ENCODE peak calls at places on chromosome 20, in seven cellular contexts. B is NCI-H2081; W is mucosa of descending colon; V is naive thymus-derived CD4-positive, alpha-beta T cell; X is heart left ventricle; F is NCI-H1417; D is fibroblast of pulmonary artery. A is an unnamed sample.

GRCh38 chr20:4375881-4376280 is 345.8 kb upstream of the PRND start:
- DNase-seq in B (no peak), F (no peak), W (no peak), D (peak), X (no peak), V (no peak), A (no peak)

GRCh38 chr20:58623579-58624473 is 27.3 kb upstream of the STX16 start:
- DNase-seq in W (no peak), V (no peak), X (peak), D (peak), B (no peak), F (peak), A (peak)

GRCh38 chr20:6764619-6765018 is 2.9 kb upstream of the BMP2 start:
- DNase-seq in B (no peak), X (no peak), V (no peak), F (no peak), D (no peak), W (no peak), A (no peak)

GRCh38 chr20:44945261-44945660 is 14.9 kb downstream of the TOMM34 start:
- DNase-seq in V (no peak), B (no peak), F (no peak), W (no peak), D (no peak), X (no peak), A (no peak)

GRCh38 chr20:24027229-24027628 is 38.6 kb upstream of the GGTLC1 start:
- DNase-seq in F (no peak), W (peak), B (no peak), X (peak), D (peak), V (peak), A (peak)

GRCh38 chr20:11117808-11118528 is 444.2 kb upstream of the JAG1 start:
- DNase-seq in D (peak), V (no peak), W (no peak), F (no peak), B (no peak), X (no peak), A (no peak)

GRCh38 chr20:11261533-11262000 is 587.8 kb upstream of the JAG1 start:
- DNase-seq in B (no peak), F (no peak), V (no peak), W (no peak), D (peak), X (no peak), A (no peak)

GRCh38 chr20:50282592-50283241 is 92.1 kb downstream of the CEBPB start:
- DNase-seq in W (no peak), D (no peak), V (no peak), F (no peak), B (no peak), X (no peak), A (peak)

GRCh38 chr20:537983-538382 is 5.6 kb downstream of the CSNK2A1 start:
- DNase-seq in D (no peak), F (no peak), V (no peak), X (no peak), B (no peak), W (no peak), A (no peak)

GRCh38 chr20:56520180-56520579 is 4.4 kb upstream of the FAM209A start:
- DNase-seq in V (no peak), X (no peak), F (no peak), W (no peak), D (no peak), B (no peak), A (no peak)

GRCh38 chr20:62195072-62195400 is 12.2 kb downstream of the MTG2 start:
- DNase-seq in F (no peak), D (no peak), B (no peak), V (no peak), W (no peak), X (no peak), A (no peak)

GRCh38 chr20:44759595-44759994 is 13.9 kb downstream of the KCNK15 start:
- DNase-seq in D (no peak), B (no peak), V (no peak), X (no peak), W (no peak), F (no peak), A (no peak)

GRCh38 chr20:38752029-38752428 is 3.8 kb downstream of the ACTR5 start:
- DNase-seq in D (no peak), X (no peak), W (no peak), F (no peak), V (no peak), B (no peak), A (no peak)

GRCh38 chr20:8095648-8096572 is 36.2 kb upstream of the PLCB1 start:
- DNase-seq in V (no peak), B (no peak), W (no peak), D (peak), X (no peak), F (no peak), A (no peak)

GRCh38 chr20:9503530-9504251 is 10.7 kb upstream of the LAMP5 start:
- DNase-seq in W (peak), B (no peak), V (no peak), X (no peak), D (no peak), F (no peak), A (no peak)

GRCh38 chr20:41475507-41475906 is 108.9 kb upstream of the EMILIN3 start:
- DNase-seq in D (no peak), V (no peak), W (no peak), B (no peak), X (no peak), F (no peak), A (no peak)

GRCh38 chr20:57654363-57654997 is 34.3 kb upstream of the ZBP1 start:
- DNase-seq in X (no peak), V (peak), F (peak), B (peak), D (peak), W (peak), A (peak)

GRCh38 chr20:57264151-57264792 is 2.2 kb downstream of the BMP7 start:
- DNase-seq in X (no peak), B (no peak), F (no peak), D (no peak), V (no peak), W (no peak), A (no peak)

GRCh38 chr20:51237278-51237677 is 214.4 kb upstream of the KCNG1 start:
- DNase-seq in X (no peak), B (no peak), D (peak), V (no peak), W (no peak), F (no peak), A (no peak)

GRCh38 chr20:56897318-56897962 is 268.3 kb downstream of the TFAP2C start:
- DNase-seq in D (no peak), W (no peak), X (no peak), F (no peak), V (no peak), B (no peak), A (no peak)

GRCh38 chr20:32798046-32798985 is 21.4 kb upstream of the MAPRE1 start:
- DNase-seq in B (no peak), W (no peak), X (no peak), D (no peak), V (no peak), F (no peak), A (no peak)

GRCh38 chr20:63844384-63845025 is 13.4 kb upstream of the ZBTB46 start:
- DNase-seq in V (no peak), W (no peak), F (no peak), B (no peak), D (no peak), X (peak), A (no peak)